ENCODE peak calls at places on chromosome 2, in ten cellular contexts. C, M, A, R, H, D, Q, S, W and V are unnamed samples.
A peak's percentile ranks its signal among the peaks of the same experiment; 100 is the strongest.

GRCh38 chr2:240919786-240920782 is 13.9 kb downstream of the CROCC2 start:
- DNase-seq in C (no peak), M (peak; percentile 11), A (no peak), R (no peak), H (no peak), D (no peak), Q (peak; percentile 6), S (peak; percentile 28), W (no peak), V (peak; percentile 9)

GRCh38 chr2:202035089-202035940 is 1.7 kb downstream of the FZD7 start:
- DNase-seq in C (peak; percentile 54), M (peak; percentile 65), A (peak; percentile 86), R (peak; percentile 23), H (no peak), D (no peak), Q (no peak), S (peak; percentile 54), W (peak; percentile 40), V (peak; percentile 76)

GRCh38 chr2:231714639-231715498 is 6.5 kb downstream of the PTMA start:
- DNase-seq in C (peak; percentile 57), M (peak; percentile 38), A (peak; percentile 44), R (peak; percentile 76), H (peak; percentile 66), D (peak; percentile 87), Q (peak; percentile 88), S (peak; percentile 93), W (peak; percentile 60), V (peak; percentile 91)

GRCh38 chr2:66700181-66700686 is 265.3 kb downstream of the MEIS1 start:
- DNase-seq in C (no peak), M (no peak), A (no peak), R (no peak), H (no peak), D (no peak), Q (no peak), S (no peak), W (peak; percentile 42), V (peak; percentile 71)

GRCh38 chr2:69642709-69643601 is 584 bp downstream of the AAK1 start:
- DNase-seq in C (peak; percentile 30), M (peak; percentile 33), A (peak; percentile 82), R (peak; percentile 45), H (peak; percentile 63), D (peak; percentile 91), Q (peak; percentile 38), S (peak; percentile 53), W (peak; percentile 77), V (peak; percentile 67)

GRCh38 chr2:113791697-113792590 is 35.5 kb upstream of the SLC35F5 start:
- DNase-seq in C (no peak), M (no peak), A (no peak), R (peak; percentile 43), H (no peak), D (no peak), Q (no peak), S (no peak), W (peak; percentile 9), V (no peak)

GRCh38 chr2:181393472-181393871 is 63.7 kb upstream of the ITGA4 start:
- DNase-seq in C (no peak), M (no peak), A (peak; percentile 80), R (peak; percentile 32), H (peak; percentile 41), D (peak; percentile 85), Q (no peak), S (no peak), W (peak; percentile 60), V (no peak)

GRCh38 chr2:119718391-119719260 is 39.6 kb downstream of the TMEM177 start:
- DNase-seq in C (no peak), M (no peak), A (no peak), R (no peak), H (no peak), D (no peak), Q (no peak), S (no peak), W (no peak), V (no peak)

GRCh38 chr2:1744151-1744445 is 217 bp downstream of the PXDN start:
- DNase-seq in C (no peak), M (no peak), A (no peak), R (no peak), H (no peak), D (no peak), Q (no peak), S (peak; percentile 66), W (peak; percentile 45), V (peak; percentile 72)

GRCh38 chr2:1743396-1744150 is 742 bp downstream of the PXDN start:
- DNase-seq in C (no peak), M (no peak), A (peak; percentile 67), R (no peak), H (peak; percentile 31), D (peak; percentile 66), Q (no peak), S (peak; percentile 64), W (peak; percentile 39), V (peak; percentile 66)

GRCh38 chr2:1741851-1742250 is 2.5 kb downstream of the PXDN start:
- DNase-seq in C (no peak), M (no peak), A (no peak), R (no peak), H (no peak), D (no peak), Q (no peak), S (no peak), W (no peak), V (no peak)

GRCh38 chr2:1742300-1742679 is 2.0 kb downstream of the PXDN start:
- DNase-seq in C (no peak), M (no peak), A (no peak), R (no peak), H (no peak), D (peak; percentile 44), Q (no peak), S (no peak), W (no peak), V (no peak)

GRCh38 chr2:1742680-1743395 is 1.5 kb downstream of the PXDN start:
- DNase-seq in C (peak; percentile 85), M (peak; percentile 81), A (peak; percentile 94), R (no peak), H (peak; percentile 90), D (peak; percentile 80), Q (peak; percentile 29), S (peak; percentile 76), W (peak; percentile 94), V (peak; percentile 80)
- TF ChIP-seq CTCF in C (peak; percentile 33), M (peak; percentile 25), A (peak; percentile 68), R (no peak), H (peak; percentile 75), D (no peak), Q (peak; percentile 36), S (peak; percentile 59), W (peak; percentile 67), V (no peak)

DNA sequence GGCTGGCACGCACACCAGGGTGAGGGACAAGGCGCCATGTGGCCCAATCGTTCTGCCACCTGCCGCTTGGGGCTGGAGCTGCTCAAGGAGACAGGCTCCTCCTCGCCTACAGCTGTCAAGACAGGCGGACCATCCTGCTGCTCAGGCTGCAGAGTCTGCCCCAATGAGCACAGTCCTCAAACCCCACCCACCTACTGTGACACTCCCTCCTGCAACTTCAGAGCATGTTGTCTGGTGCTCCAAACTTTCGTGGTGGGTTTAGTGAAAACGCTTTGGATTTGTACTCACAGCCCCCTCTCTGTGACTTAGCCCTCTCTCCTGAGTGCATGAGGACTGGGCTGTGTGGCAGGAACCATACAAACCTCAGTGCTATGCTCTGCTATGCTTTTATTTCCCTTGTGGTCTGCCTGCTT is 23.2 kb upstream of the SLC35F6 start:
- DNase-seq in C (peak; percentile 41), M (no peak), A (no peak), R (no peak), H (no peak), D (peak; percentile 21), Q (no peak), S (peak; percentile 73), W (peak; percentile 29), V (no peak)
- TF ChIP-seq CTCF in C (no peak), M (no peak), A (no peak), R (no peak), H (no peak), D (no peak), Q (no peak), S (peak; percentile 17), W (no peak), V (no peak)

DNA sequence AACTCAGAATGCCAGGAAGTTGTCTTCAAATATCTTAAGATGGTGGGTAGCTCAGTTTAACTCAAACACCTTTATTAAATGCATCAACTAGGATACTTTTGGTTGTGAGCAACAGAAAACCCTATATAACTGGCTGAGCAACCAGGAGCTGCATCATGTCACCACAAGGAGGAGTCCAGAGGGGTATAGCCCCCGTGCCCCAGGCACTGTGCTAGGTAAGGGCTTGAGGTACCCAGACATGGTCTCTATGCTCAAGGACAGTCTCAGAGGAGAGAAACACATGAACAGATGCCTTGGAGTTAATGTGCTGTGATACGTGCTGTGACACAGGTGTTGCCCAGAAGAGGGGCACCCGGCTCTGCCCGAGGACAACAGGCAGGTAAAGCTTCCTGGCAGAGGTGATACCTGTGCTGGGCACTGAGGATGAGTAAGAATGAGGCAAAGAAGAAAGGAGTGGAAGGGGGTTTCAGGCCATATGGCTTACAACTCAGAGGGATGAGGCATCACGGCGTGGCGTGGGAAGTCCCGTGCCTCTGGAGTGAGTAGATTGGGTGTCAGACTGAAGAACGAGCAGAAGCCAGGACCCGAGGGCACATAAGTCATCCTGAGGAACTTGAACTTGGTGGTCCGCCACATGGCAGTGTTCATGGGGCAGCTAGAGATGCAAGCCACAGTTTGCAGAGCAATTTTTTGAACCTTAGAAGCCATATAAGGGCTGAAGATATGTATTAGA is 32.0 kb upstream of the CAB39 start:
- DNase-seq in C (no peak), M (no peak), A (no peak), R (no peak), H (peak; percentile 59), D (no peak), Q (no peak), S (no peak), W (peak; percentile 99), V (no peak)
- TF ChIP-seq CTCF in C (no peak), M (no peak), A (no peak), R (no peak), H (no peak), D (no peak), Q (no peak), S (peak; percentile 36), W (peak; percentile 21), V (no peak)

GRCh38 chr2:42858140-42859005 is 66.0 kb upstream of the HAAO start:
- DNase-seq in C (no peak), M (no peak), A (no peak), R (no peak), H (no peak), D (no peak), Q (no peak), S (no peak), W (no peak), V (no peak)

GRCh38 chr2:42855221-42855970 is 63.0 kb upstream of the HAAO start:
- DNase-seq in C (no peak), M (no peak), A (no peak), R (no peak), H (no peak), D (no peak), Q (no peak), S (no peak), W (no peak), V (no peak)

GRCh38 chr2:42856106-42856860 is 63.9 kb upstream of the HAAO start:
- DNase-seq in C (no peak), M (no peak), A (no peak), R (no peak), H (no peak), D (no peak), Q (no peak), S (no peak), W (no peak), V (no peak)

GRCh38 chr2:42859006-42859552 is 66.7 kb upstream of the HAAO start:
- DNase-seq in C (peak; percentile 56), M (no peak), A (peak; percentile 84), R (peak; percentile 82), H (peak; percentile 63), D (peak; percentile 88), Q (peak; percentile 70), S (peak; percentile 60), W (peak; percentile 73), V (peak; percentile 84)

GRCh38 chr2:42856891-42857632 is 64.7 kb upstream of the HAAO start:
- DNase-seq in C (peak; percentile 67), M (peak; percentile 78), A (no peak), R (no peak), H (peak; percentile 38), D (no peak), Q (peak; percentile 86), S (no peak), W (peak; percentile 76), V (no peak)
- TF ChIP-seq CTCF in C (no peak), M (no peak), A (no peak), R (no peak), H (no peak), D (no peak), Q (no peak), S (no peak), W (no peak), V (no peak)